ENCODE peak calls at places on chromosomes 11 and 22, in seven cellular contexts. S is mesendoderm, W is IMR-90, A is neuronal stem cell, J is H9, R is trophoblast cell, P is H1. U is an unnamed sample.

GRCh38 chr11:70528794-70529580 is 130.7 kb downstream of the CTTN start:
- DNase-seq in S (no peak), W (no peak), A (no peak), J (no peak), R (no peak), P (no peak), U (no peak)

GRCh38 chr11:64876835-64877341 is 1.5 kb downstream of the EHD1 start:
- DNase-seq in S (peak), W (peak), A (no peak), J (no peak), R (peak), P (no peak), U (peak)

GRCh38 chr22:44888491-44888941 is 121.3 kb downstream of the PHF21B start:
- DNase-seq in S (peak), W (no peak), A (no peak), J (peak), R (no peak), P (no peak), U (no peak)

GRCh38 chr11:93033093-93033492 is 63.6 kb downstream of the MTNR1B start:
- DNase-seq in S (no peak), W (no peak), A (no peak), J (no peak), R (no peak), P (no peak), U (no peak)

GRCh38 chr11:17498475-17498874 is 21.8 kb upstream of the ABCC8 start:
- DNase-seq in S (peak), W (no peak), A (no peak), J (peak), R (peak), P (peak), U (peak)

GRCh38 chr11:128574576-128575011 is 12.8 kb downstream of the ETS1 start:
- DNase-seq in S (no peak), W (peak), A (no peak), J (no peak), R (no peak), P (no peak), U (peak)

GRCh38 chr11:34354782-34355181 is 3.0 kb downstream of the ABTB2 start:
- DNase-seq in S (no peak), W (peak), A (no peak), J (no peak), R (peak), P (no peak), U (no peak)

GRCh38 chr11:76185511-76185910 is 20.8 kb downstream of the WNT11 start:
- DNase-seq in S (no peak), W (no peak), A (no peak), J (no peak), R (no peak), P (no peak), U (no peak)

GRCh38 chr11:98967005-98967404 is 53.7 kb upstream of the CNTN5 start:
- DNase-seq in S (no peak), W (no peak), A (no peak), J (no peak), R (no peak), P (no peak), U (no peak)

GRCh38 chr22:37533995-37534394 is 14.8 kb upstream of the CARD10 start:
- DNase-seq in S (no peak), W (peak), A (no peak), J (no peak), R (no peak), P (no peak), U (peak)
- H2BK120ac ChIP-seq in S (no peak), W (no peak), A (no peak), J (no peak), R (no peak), P (no peak), U (no peak)

GRCh38 chr22:50009765-50010675 is 2.5 kb downstream of the IL17REL start:
- DNase-seq in S (no peak), W (no peak), A (no peak), J (peak), R (no peak), P (peak), U (no peak)
- H3K23ac ChIP-seq in S (no peak), W (no peak), A (peak), J (no peak), R (no peak), P (no peak), U (no peak)

DNA sequence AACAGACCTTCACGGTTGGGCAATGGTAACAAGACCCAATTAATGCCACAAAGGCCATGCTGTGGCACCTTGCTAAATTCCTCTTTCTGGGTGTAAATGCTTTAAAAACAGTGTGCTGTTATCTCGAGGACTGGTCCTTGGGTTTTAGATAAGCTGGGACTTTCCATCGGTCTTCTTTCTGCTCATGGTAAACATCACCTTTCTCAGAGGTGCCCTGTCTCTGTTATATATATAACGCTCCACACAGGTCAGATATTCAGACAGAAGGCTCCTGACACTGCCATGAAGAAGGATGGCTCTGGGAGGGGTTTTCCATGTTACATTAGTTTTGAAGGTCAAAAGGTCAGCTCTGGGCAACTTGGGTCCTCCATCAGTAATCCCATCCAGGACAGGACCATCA is 151.6 kb downstream of the BBOX1 start:
- DNase-seq in S (no peak), W (no peak), A (no peak), J (no peak), R (no peak), P (no peak), U (no peak)
- H2BK120ac ChIP-seq in S (no peak), W (no peak), A (no peak), J (no peak), R (no peak), P (no peak), U (no peak)

GRCh38 chr11:86593833-86594232 is 78.6 kb downstream of the ME3 start:
- DNase-seq in S (no peak), W (no peak), A (no peak), J (no peak), R (no peak), P (no peak), U (no peak)
- H3K23ac ChIP-seq in S (no peak), W (no peak), A (no peak), J (no peak), R (no peak), P (no peak), U (no peak)

DNA sequence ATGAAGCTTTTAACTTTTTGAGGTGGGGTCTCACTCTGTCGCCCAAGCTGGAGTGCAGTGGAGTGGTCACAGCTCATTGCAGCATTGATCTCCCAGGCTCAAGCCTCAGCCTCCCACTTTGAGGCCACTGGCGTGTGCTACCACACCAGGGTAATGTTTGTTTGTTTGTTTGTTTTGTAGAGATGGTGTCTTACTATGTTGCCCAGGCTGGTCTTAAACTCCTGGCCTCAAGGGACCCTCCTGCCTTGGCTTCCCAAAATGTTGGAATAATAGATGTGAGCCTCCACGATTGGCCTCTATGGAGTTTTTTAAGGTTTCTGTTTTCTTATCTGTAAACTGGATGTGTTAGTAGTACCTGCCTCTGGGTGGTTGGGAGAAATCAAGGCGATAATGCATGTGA is 41.4 kb downstream of the MED15 start:
- DNase-seq in S (no peak), W (no peak), A (no peak), J (no peak), R (no peak), P (no peak), U (no peak)
- H2BK120ac ChIP-seq in S (no peak), W (no peak), A (no peak), J (no peak), R (no peak), P (no peak), U (no peak)

DNA sequence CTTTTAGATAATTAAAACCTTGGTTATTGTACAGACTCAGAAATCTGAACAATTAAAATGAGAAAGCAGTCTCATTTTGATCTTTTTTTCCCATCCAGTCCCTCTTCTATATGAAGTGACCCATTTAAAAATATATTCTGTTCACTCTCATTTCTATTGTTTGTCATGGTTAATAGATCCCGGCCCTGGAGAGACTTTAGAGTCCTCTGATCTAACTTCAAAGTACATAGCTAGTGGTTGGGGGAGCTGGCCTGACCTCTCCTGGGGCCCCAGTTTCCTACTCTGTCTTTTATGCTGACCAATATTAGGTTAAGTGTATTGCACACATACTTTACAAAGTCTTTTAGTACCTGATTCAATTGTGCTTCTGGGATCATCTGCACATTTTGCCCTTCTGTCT is 13.5 kb downstream of the MRPL48 start:
- DNase-seq in S (no peak), W (no peak), A (no peak), J (no peak), R (no peak), P (no peak), U (no peak)
- H3K23ac ChIP-seq in S (no peak), W (no peak), A (no peak), J (no peak), R (no peak), P (no peak), U (no peak)

GRCh38 chr11:78069465-78069864 is 5.8 kb downstream of the THRSP start:
- DNase-seq in S (no peak), W (no peak), A (no peak), J (no peak), R (no peak), P (no peak), U (peak)
- H2BK120ac ChIP-seq in S (no peak), W (no peak), A (no peak), J (no peak), R (no peak), P (no peak), U (no peak)

DNA sequence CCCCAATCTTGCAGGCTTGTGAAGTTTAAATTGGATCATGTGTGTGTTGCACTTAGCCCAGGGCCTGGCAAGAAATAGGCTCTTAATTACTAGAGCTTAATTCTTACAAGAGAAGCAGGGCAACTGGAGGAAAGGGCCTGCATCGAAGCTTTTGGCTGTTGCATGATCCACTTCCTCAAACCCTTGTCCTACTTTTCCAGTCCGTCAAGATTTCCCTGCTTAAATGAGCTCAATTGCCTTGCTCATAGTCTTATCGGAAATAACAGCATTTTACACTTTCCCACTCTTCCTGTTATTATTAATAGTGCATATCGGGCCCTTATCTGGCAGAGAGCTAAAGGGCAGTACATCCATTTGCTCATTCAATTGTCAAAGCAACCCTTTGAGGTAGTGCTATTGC is 18.1 kb downstream of the DTX4 start:
- DNase-seq in S (no peak), W (no peak), A (no peak), J (no peak), R (peak), P (no peak), U (no peak)
- H3K23ac ChIP-seq in S (no peak), W (no peak), A (no peak), J (no peak), R (no peak), P (no peak), U (no peak)